ENCODE peak calls at places on chromosome 19, in five cellular contexts. One of them, this sample, is unnamed.

GRCh38 chr19:11295180-11295579 is 780 bp upstream of the TSPAN16 start:
- DNase-seq in breast epithelium: no peak
- DNase-seq in stomach: no peak
- DNase-seq in HCT116: no peak
- DNase-seq in upper lobe of left lung: no peak
- DNase-seq in this sample: no peak

GRCh38 chr19:54248016-54248601 is 5.5 kb upstream of the LILRA6 start:
- DNase-seq in breast epithelium: peak; percentile 18
- DNase-seq in stomach: no peak
- DNase-seq in upper lobe of left lung: no peak
- DNase-seq in HCT116: no peak
- DNase-seq in this sample: peak; percentile 87

GRCh38 chr19:45402469-45403070 is 2.3 kb downstream of the PPP1R13L start:
- DNase-seq in upper lobe of left lung: peak; percentile 91
- DNase-seq in breast epithelium: peak; percentile 72
- DNase-seq in stomach: peak; percentile 31
- DNase-seq in HCT116: no peak
- DNase-seq in this sample: peak; percentile 85

GRCh38 chr19:7888145-7888825 is at the start of gene LRRC8E:
- DNase-seq in upper lobe of left lung: peak; percentile 94
- DNase-seq in HCT116: no peak
- DNase-seq in stomach: peak; percentile 79
- DNase-seq in breast epithelium: no peak
- DNase-seq in this sample: no peak

GRCh38 chr19:51440846-51441409 is 17.3 kb downstream of the SIGLEC8 start:
- DNase-seq in upper lobe of left lung: no peak
- DNase-seq in HCT116: no peak
- DNase-seq in stomach: no peak
- DNase-seq in breast epithelium: no peak
- DNase-seq in this sample: peak; percentile 76

GRCh38 chr19:29259867-29260281 is 46.9 kb upstream of the UQCRFS1 start:
- DNase-seq in HCT116: no peak
- DNase-seq in upper lobe of left lung: no peak
- DNase-seq in breast epithelium: no peak
- DNase-seq in stomach: no peak
- DNase-seq in this sample: no peak

GRCh38 chr19:50376166-50377050 is at the start of gene NR1H2:
- DNase-seq in stomach: peak; percentile 97
- DNase-seq in breast epithelium: peak; percentile 93
- DNase-seq in HCT116: peak; percentile 98
- DNase-seq in upper lobe of left lung: peak; percentile 94
- DNase-seq in this sample: peak; percentile 98

GRCh38 chr19:10882108-10882457 is 10.7 kb downstream of the CARM1 start:
- DNase-seq in stomach: no peak
- DNase-seq in breast epithelium: no peak
- DNase-seq in upper lobe of left lung: no peak
- DNase-seq in HCT116: no peak
- DNase-seq in this sample: no peak

GRCh38 chr19:14383898-14384669 is 2.8 kb downstream of the ADGRE5 start:
- DNase-seq in HCT116: no peak
- DNase-seq in breast epithelium: no peak
- DNase-seq in stomach: no peak
- DNase-seq in upper lobe of left lung: no peak
- DNase-seq in this sample: no peak

GRCh38 chr19:15317392-15318011 is 14.8 kb downstream of the BRD4 start:
- DNase-seq in upper lobe of left lung: no peak
- DNase-seq in breast epithelium: no peak
- DNase-seq in HCT116: no peak
- DNase-seq in stomach: no peak
- DNase-seq in this sample: no peak

GRCh38 chr19:46478356-46478986 is 7.1 kb upstream of the PNMA8A start:
- DNase-seq in HCT116: no peak
- DNase-seq in upper lobe of left lung: no peak
- DNase-seq in stomach: no peak
- DNase-seq in breast epithelium: no peak
- DNase-seq in this sample: no peak

GRCh38 chr19:41627966-41628675 is 1.2 kb upstream of the CEACAM4 start:
- DNase-seq in stomach: no peak
- DNase-seq in breast epithelium: no peak
- DNase-seq in upper lobe of left lung: no peak
- DNase-seq in HCT116: no peak
- DNase-seq in this sample: no peak

GRCh38 chr19:7534531-7534980 is 961 bp upstream of the PNPLA6 start:
- DNase-seq in upper lobe of left lung: no peak
- DNase-seq in breast epithelium: peak; percentile 79
- DNase-seq in stomach: peak; percentile 40
- DNase-seq in HCT116: no peak
- DNase-seq in this sample: no peak

GRCh38 chr19:8393192-8393870 is 3.2 kb downstream of the RAB11B start:
- DNase-seq in stomach: no peak
- DNase-seq in HCT116: no peak
- DNase-seq in upper lobe of left lung: peak; percentile 52
- DNase-seq in breast epithelium: no peak
- DNase-seq in this sample: no peak

GRCh38 chr19:29485293-29485692 is 40.5 kb upstream of the VSTM2B start:
- DNase-seq in breast epithelium: no peak
- DNase-seq in upper lobe of left lung: no peak
- DNase-seq in HCT116: no peak
- DNase-seq in stomach: peak; percentile 16
- DNase-seq in this sample: peak; percentile 35

GRCh38 chr19:11096210-11096841 is 7.1 kb downstream of the LDLR start:
- DNase-seq in breast epithelium: no peak
- DNase-seq in stomach: no peak
- DNase-seq in upper lobe of left lung: no peak
- DNase-seq in HCT116: no peak
- DNase-seq in this sample: no peak

GRCh38 chr19:45469835-45470146 is 2.0 kb downstream of the FOSB start:
- DNase-seq in breast epithelium: no peak
- DNase-seq in stomach: peak; percentile 91
- DNase-seq in upper lobe of left lung: peak; percentile 80
- DNase-seq in HCT116: no peak
- DNase-seq in this sample: no peak

GRCh38 chr19:46951236-46951986 is 68.2 kb upstream of the NPAS1 start:
- DNase-seq in upper lobe of left lung: no peak
- DNase-seq in breast epithelium: no peak
- DNase-seq in HCT116: peak; percentile 37
- DNase-seq in stomach: no peak
- DNase-seq in this sample: no peak

GRCh38 chr19:18464646-18465045 is 26.7 kb upstream of the ISYNA1 start:
- DNase-seq in HCT116: no peak
- DNase-seq in upper lobe of left lung: no peak
- DNase-seq in stomach: peak; percentile 80
- DNase-seq in breast epithelium: peak; percentile 77
- DNase-seq in this sample: peak; percentile 79

GRCh38 chr19:17389957-17390664 is 3.9 kb downstream of the CCDC194 start:
- DNase-seq in stomach: no peak
- DNase-seq in breast epithelium: no peak
- DNase-seq in HCT116: no peak
- DNase-seq in upper lobe of left lung: peak; percentile 83
- DNase-seq in this sample: no peak

GRCh38 chr19:51158474-51159129 is 16.5 kb downstream of the SIGLEC7 start:
- DNase-seq in upper lobe of left lung: no peak
- DNase-seq in HCT116: peak; percentile 36
- DNase-seq in breast epithelium: peak; percentile 24
- DNase-seq in stomach: peak; percentile 55
- DNase-seq in this sample: peak; percentile 89

GRCh38 chr19:57434386-57435061 is 601 bp upstream of the ZNF749 start:
- DNase-seq in HCT116: no peak
- DNase-seq in breast epithelium: no peak
- DNase-seq in upper lobe of left lung: no peak
- DNase-seq in stomach: no peak
- DNase-seq in this sample: no peak

GRCh38 chr19:7145494-7145893 is 76.0 kb downstream of the ZNF557 start:
- DNase-seq in stomach: no peak
- DNase-seq in HCT116: no peak
- DNase-seq in upper lobe of left lung: no peak
- DNase-seq in breast epithelium: no peak
- DNase-seq in this sample: no peak

GRCh38 chr19:19403373-19403901 is 2.0 kb upstream of the GATAD2A start:
- DNase-seq in upper lobe of left lung: no peak
- DNase-seq in stomach: no peak
- DNase-seq in breast epithelium: no peak
- DNase-seq in HCT116: no peak
- DNase-seq in this sample: peak; percentile 72

GRCh38 chr19:46392837-46393236 is 20.5 kb downstream of the CCDC8 start:
- DNase-seq in breast epithelium: no peak
- DNase-seq in stomach: no peak
- DNase-seq in HCT116: no peak
- DNase-seq in upper lobe of left lung: no peak
- DNase-seq in this sample: no peak

GRCh38 chr19:14413765-14414171 is 5.4 kb downstream of the DDX39A start:
- DNase-seq in HCT116: no peak
- DNase-seq in upper lobe of left lung: no peak
- DNase-seq in stomach: no peak
- DNase-seq in breast epithelium: no peak
- DNase-seq in this sample: no peak

GRCh38 chr19:10001899-10002298 is 8.4 kb downstream of the COL5A3 start:
- DNase-seq in breast epithelium: no peak
- DNase-seq in stomach: peak; percentile 67
- DNase-seq in HCT116: no peak
- DNase-seq in upper lobe of left lung: no peak
- DNase-seq in this sample: no peak

GRCh38 chr19:55216461-55217198 is 7.3 kb upstream of the PTPRH start:
- DNase-seq in stomach: peak; percentile 72
- DNase-seq in breast epithelium: peak; percentile 23
- DNase-seq in upper lobe of left lung: peak; percentile 85
- DNase-seq in HCT116: peak; percentile 100
- DNase-seq in this sample: peak; percentile 86

GRCh38 chr19:32363175-32363574 is 17.8 kb downstream of the ZNF507 start:
- DNase-seq in stomach: no peak
- DNase-seq in breast epithelium: peak; percentile 46
- DNase-seq in HCT116: no peak
- DNase-seq in upper lobe of left lung: no peak
- DNase-seq in this sample: no peak
- TF ChIP-seq POLR2AphosphoS5 in stomach: no peak
- TF ChIP-seq POLR2AphosphoS5 in breast epithelium: no peak
- TF ChIP-seq POLR2AphosphoS5 in HCT116: no peak
- TF ChIP-seq POLR2AphosphoS5 in upper lobe of left lung: peak; percentile 58
- TF ChIP-seq POLR2AphosphoS5 in this sample: no peak

GRCh38 chr19:3361384-3362216 is 4.8 kb upstream of the NFIC start:
- DNase-seq in stomach: no peak
- DNase-seq in HCT116: no peak
- DNase-seq in upper lobe of left lung: no peak
- DNase-seq in breast epithelium: no peak
- DNase-seq in this sample: no peak

GRCh38 chr19:3363841-3364500 is 2.4 kb upstream of the NFIC start:
- DNase-seq in upper lobe of left lung: no peak
- DNase-seq in HCT116: no peak
- DNase-seq in stomach: no peak
- DNase-seq in breast epithelium: no peak
- DNase-seq in this sample: no peak

GRCh38 chr19:3364501-3364858 is 1.9 kb upstream of the NFIC start:
- DNase-seq in upper lobe of left lung: no peak
- DNase-seq in breast epithelium: no peak
- DNase-seq in stomach: no peak
- DNase-seq in HCT116: no peak
- DNase-seq in this sample: no peak

GRCh38 chr19:3360494-3361383 is 5.6 kb upstream of the NFIC start:
- DNase-seq in upper lobe of left lung: peak; percentile 93
- DNase-seq in stomach: peak; percentile 66
- DNase-seq in breast epithelium: peak; percentile 52
- DNase-seq in HCT116: no peak
- DNase-seq in this sample: peak; percentile 93

GRCh38 chr19:3362217-3362907 is 4.0 kb upstream of the NFIC start:
- DNase-seq in breast epithelium: no peak
- DNase-seq in stomach: no peak
- DNase-seq in HCT116: no peak
- DNase-seq in upper lobe of left lung: no peak
- DNase-seq in this sample: no peak
- H3K4me3 ChIP-seq in breast epithelium: no peak overlapping the region
- H3K4me3 ChIP-seq in stomach: peak overlapping the region; percentile 99
- H3K4me3 ChIP-seq in HCT116: no peak overlapping the region
- H3K4me3 ChIP-seq in upper lobe of left lung: no peak overlapping the region
- H3K4me3 ChIP-seq in this sample: no peak overlapping the region

GRCh38 chr19:12940897-12941296 is 2.5 kb downstream of the CALR start:
- DNase-seq in stomach: no peak
- DNase-seq in breast epithelium: no peak
- DNase-seq in HCT116: no peak
- DNase-seq in upper lobe of left lung: no peak
- DNase-seq in this sample: no peak

GRCh38 chr19:12938054-12938535 is 314 bp upstream of the CALR start:
- DNase-seq in upper lobe of left lung: peak; percentile 99
- DNase-seq in breast epithelium: peak; percentile 100
- DNase-seq in stomach: peak; percentile 100
- DNase-seq in HCT116: peak; percentile 99
- DNase-seq in this sample: peak; percentile 99

GRCh38 chr19:12938536-12939291 is at the start of gene CALR:
- DNase-seq in HCT116: no peak
- DNase-seq in stomach: no peak
- DNase-seq in breast epithelium: no peak
- DNase-seq in upper lobe of left lung: peak; percentile 96
- DNase-seq in this sample: no peak

GRCh38 chr19:12939908-12940533 is 1.6 kb downstream of the CALR start:
- DNase-seq in upper lobe of left lung: no peak
- DNase-seq in breast epithelium: no peak
- DNase-seq in stomach: no peak
- DNase-seq in HCT116: no peak
- DNase-seq in this sample: no peak

DNA sequence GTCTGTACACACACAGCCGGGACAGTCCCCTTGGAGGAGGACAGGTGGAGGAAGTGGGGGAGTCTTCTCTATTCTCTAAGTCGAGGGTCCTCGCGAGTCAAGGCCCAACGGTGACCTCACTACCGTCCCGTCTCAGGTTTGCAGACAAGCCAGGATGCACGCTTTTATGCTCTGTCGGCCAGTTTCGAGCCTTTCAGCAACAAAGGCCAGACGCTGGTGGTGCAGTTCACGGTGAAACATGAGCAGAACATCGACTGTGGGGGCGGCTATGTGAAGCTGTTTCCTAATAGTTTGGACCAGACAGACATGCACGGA is 840 bp downstream of the CALR start:
- DNase-seq in breast epithelium: no peak
- DNase-seq in upper lobe of left lung: no peak
- DNase-seq in stomach: no peak
- DNase-seq in HCT116: no peak
- DNase-seq in this sample: no peak
- TF ChIP-seq POLR2AphosphoS5 in breast epithelium: no peak
- TF ChIP-seq POLR2AphosphoS5 in upper lobe of left lung: no peak
- TF ChIP-seq POLR2AphosphoS5 in stomach: no peak
- TF ChIP-seq POLR2AphosphoS5 in HCT116: no peak
- TF ChIP-seq POLR2AphosphoS5 in this sample: no peak

DNA sequence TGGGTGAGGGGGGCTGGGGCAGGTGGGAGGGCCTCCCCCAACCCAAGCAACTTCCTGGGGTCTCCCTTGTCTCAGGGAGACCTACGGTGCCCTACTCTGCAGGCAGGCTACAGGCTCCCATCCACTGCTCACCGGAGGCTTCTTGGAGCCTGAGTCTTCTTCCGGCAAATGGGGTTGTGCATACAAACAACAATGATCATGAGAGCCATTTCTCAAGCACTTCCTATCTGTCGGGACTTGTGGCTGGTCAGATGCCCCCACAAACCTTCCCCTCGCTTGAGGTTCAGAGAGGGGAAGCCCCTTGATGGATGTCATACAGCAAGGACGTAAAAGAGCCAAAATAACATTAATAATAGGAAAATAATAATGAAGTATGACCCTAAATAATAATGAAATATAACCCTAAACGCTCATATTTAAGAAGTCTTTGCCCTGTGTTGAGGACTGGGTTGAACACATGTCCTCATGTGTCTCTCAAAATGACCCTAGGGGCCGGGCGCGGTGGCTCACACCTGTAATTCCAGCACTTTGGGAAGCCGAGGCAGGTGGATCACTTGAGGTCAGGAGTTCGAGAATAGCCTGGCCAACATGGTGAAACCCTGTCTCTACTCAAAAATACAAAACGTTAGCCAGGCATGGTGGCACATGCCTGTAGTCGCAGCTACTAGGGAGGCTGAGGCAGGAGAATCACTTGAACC is 727 bp downstream of the CD37 start:
- DNase-seq in HCT116: no peak
- DNase-seq in stomach: no peak
- DNase-seq in upper lobe of left lung: no peak
- DNase-seq in breast epithelium: peak; percentile 15
- DNase-seq in this sample: peak; percentile 65
- H3K4me3 ChIP-seq in HCT116: no peak overlapping the region
- H3K4me3 ChIP-seq in stomach: peak overlapping the region; percentile 24
- H3K4me3 ChIP-seq in upper lobe of left lung: no peak overlapping the region
- H3K4me3 ChIP-seq in breast epithelium: peak overlapping the region; percentile 27
- H3K4me3 ChIP-seq in this sample: peak overlapping the region; percentile 46

This sample was measured in spleen.